ENCODE peak calls at places on chromosome 3, in five cellular contexts. S is A549, A is H1, W is K562, N is GM12878. I is an unnamed sample.

GRCh38 chr3:195823998-195824397 is 12.3 kb upstream of the MUC4 start:
- DNase-seq in S (no peak), A (no peak), W (peak; percentile 45), N (no peak), I (no peak)

GRCh38 chr3:186592682-186593081 is 20.2 kb upstream of the AHSG start:
- DNase-seq in S (no peak), A (no peak), W (no peak), N (no peak), I (no peak)

GRCh38 chr3:125143538-125143937 is 69.0 kb downstream of the SLC12A8 start:
- DNase-seq in S (no peak), A (no peak), W (no peak), N (no peak), I (no peak)

GRCh38 chr3:71101014-71101413 is 482.5 kb downstream of the FOXP1 start:
- DNase-seq in S (peak; percentile 47), A (no peak), W (no peak), N (no peak), I (no peak)

GRCh38 chr3:174857301-174857700 is 1.8 kb upstream of the NAALADL2 start:
- DNase-seq in S (no peak), A (no peak), W (no peak), N (no peak), I (no peak)

GRCh38 chr3:71189480-71189879 is 394.0 kb downstream of the FOXP1 start:
- DNase-seq in S (no peak), A (no peak), W (no peak), N (no peak), I (no peak)

GRCh38 chr3:109899930-109900329 is 562.6 kb upstream of the DPPA4 start:
- DNase-seq in S (no peak), A (no peak), W (no peak), N (no peak), I (no peak)

GRCh38 chr3:48990636-48991421 is 788 bp downstream of the P4HTM start:
- DNase-seq in S (no peak), A (no peak), W (no peak), N (no peak), I (no peak)

GRCh38 chr3:114659109-114660081 is 365.6 kb downstream of the TIGIT start:
- DNase-seq in S (no peak), A (no peak), W (no peak), N (no peak), I (peak; percentile 62)

GRCh38 chr3:81998139-81998755 is 236.8 kb upstream of the GBE1 start:
- DNase-seq in S (no peak), A (no peak), W (no peak), N (no peak), I (no peak)

GRCh38 chr3:9739181-9739580 is 7.6 kb downstream of the BRPF1 start:
- DNase-seq in S (no peak), A (no peak), W (no peak), N (no peak), I (no peak)

GRCh38 chr3:128549283-128550112 is 56.5 kb upstream of the GATA2 start:
- DNase-seq in S (no peak), A (no peak), W (peak; percentile 81), N (no peak), I (peak; percentile 12)

GRCh38 chr3:11091088-11091590 is 63.2 kb upstream of the HRH1 start:
- DNase-seq in S (no peak), A (no peak), W (no peak), N (no peak), I (no peak)

GRCh38 chr3:118949113-118949760 is 85.4 kb downstream of the IGSF11 start:
- DNase-seq in S (no peak), A (no peak), W (no peak), N (no peak), I (no peak)

GRCh38 chr3:155196131-155197075 is 97.1 kb downstream of the STRIT1 start:
- DNase-seq in S (no peak), A (no peak), W (no peak), N (no peak), I (no peak)

GRCh38 chr3:182523836-182524235 is 269.5 kb upstream of the ATP11B start:
- DNase-seq in S (no peak), A (no peak), W (no peak), N (no peak), I (no peak)

GRCh38 chr3:41247055-41247454 is 47.8 kb downstream of the CTNNB1 start:
- DNase-seq in S (no peak), A (no peak), W (no peak), N (no peak), I (no peak)

GRCh38 chr3:125403789-125404188 is 28.7 kb upstream of the ZNF148 start:
- DNase-seq in S (no peak), A (no peak), W (no peak), N (no peak), I (no peak)

GRCh38 chr3:47495111-47495510 is 18.4 kb downstream of the ELP6 start:
- DNase-seq in S (no peak), A (no peak), W (no peak), N (no peak), I (no peak)

GRCh38 chr3:73729969-73730440 is 105.3 kb upstream of the PDZRN3 start:
- DNase-seq in S (no peak), A (no peak), W (no peak), N (no peak), I (no peak)

DNA sequence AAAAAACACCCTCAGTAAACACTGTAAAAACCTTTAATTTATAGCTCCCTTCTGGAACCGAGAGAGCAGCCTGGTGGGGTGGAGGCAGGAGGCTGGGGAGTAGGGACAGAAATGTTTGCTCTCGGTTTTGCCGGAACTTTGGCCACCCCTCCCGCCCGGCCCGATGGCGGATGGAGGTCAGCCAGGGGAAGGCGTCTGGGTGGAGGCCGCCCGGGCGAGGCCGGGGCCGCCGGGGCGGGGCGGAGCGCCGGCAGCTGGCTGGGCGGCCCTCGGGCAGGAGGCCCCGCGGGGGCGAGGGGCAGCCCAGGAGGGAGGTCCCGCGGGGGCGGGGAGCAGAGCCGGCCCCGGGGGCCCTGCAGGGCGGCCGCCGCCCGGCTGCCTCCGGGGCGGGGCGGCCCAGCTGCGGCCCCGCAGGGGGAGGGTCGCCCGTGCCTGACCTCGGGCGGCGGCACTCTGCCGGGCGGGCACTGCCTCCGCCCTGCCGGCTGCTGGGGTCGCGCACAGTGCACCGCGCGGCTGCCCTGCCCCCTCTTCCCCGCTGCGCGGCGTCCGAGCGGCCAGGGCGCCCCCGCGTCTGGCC is 829 bp upstream of the SKIL start:
- DNase-seq in S (peak; percentile 62), A (peak; percentile 69), W (peak; percentile 93), N (no peak), I (peak; percentile 83)
- TF ChIP-seq KDM1A in S (no peak), A (no peak), W (no peak), N (no peak), I (no peak)

GRCh38 chr3:13229291-13229949 is 156.2 kb upstream of the IQSEC1 start:
- DNase-seq in S (peak; percentile 58), A (peak; percentile 59), W (peak; percentile 71), N (peak; percentile 2), I (peak; percentile 37)
- TF ChIP-seq KDM1A in S (no peak), A (peak; percentile 99), W (peak; percentile 44), N (no peak), I (peak; percentile 69)

GRCh38 chr3:33212406-33212805 is 6.2 kb downstream of the SUSD5 start:
- DNase-seq in S (no peak), A (no peak), W (no peak), N (no peak), I (no peak)

GRCh38 chr3:33215739-33216138 is 2.9 kb downstream of the SUSD5 start:
- DNase-seq in S (no peak), A (no peak), W (no peak), N (no peak), I (no peak)

GRCh38 chr3:33209357-33209756 is 9.3 kb downstream of the SUSD5 start:
- DNase-seq in S (no peak), A (no peak), W (no peak), N (no peak), I (no peak)

GRCh38 chr3:33211444-33211843 is 7.2 kb downstream of the SUSD5 start:
- DNase-seq in S (peak; percentile 51), A (no peak), W (no peak), N (no peak), I (no peak)
- TF ChIP-seq KDM1A in S (no peak), A (no peak), W (no peak), N (no peak), I (no peak)

DNA sequence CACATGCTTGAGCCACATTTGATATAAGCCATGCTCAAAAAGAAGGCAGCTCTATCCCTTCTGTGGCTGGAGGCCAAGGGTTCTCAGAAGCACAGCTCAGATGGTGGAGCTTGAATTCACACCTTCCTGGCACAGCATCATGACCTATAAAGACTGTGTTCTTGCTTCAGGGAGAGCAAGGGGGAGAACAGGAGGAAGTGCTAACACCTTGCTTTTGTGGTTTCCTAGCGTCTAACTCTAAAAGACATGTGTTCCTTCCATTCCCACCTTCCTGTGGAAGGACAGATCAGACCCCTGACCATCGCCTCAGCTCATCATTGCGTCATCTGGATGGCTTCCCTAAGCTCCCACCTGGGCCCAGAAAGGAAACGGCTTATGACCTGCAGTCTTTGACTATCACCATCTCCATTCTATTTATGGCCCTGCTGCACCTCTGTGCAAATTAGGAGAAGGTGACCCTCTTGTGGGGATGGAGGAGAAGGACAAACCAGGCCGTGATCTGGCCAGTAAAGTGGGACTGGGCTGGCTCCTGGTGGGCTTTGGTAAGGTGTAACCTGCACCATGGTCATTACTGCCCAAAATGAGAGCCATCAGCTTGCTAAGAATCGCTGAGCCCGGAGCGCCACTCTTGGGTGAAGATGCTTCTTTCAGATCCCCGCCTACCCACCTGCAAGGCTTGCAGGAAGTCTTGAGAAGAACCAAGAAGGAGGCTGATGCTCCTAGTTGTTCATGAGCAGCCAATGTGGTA is 128.5 kb downstream of the SERPINI1 start:
- DNase-seq in S (no peak), A (no peak), W (no peak), N (no peak), I (no peak)
- TF ChIP-seq KDM1A in S (no peak), A (no peak), W (no peak), N (no peak), I (no peak)